ENCODE peak calls at places on chromosome 16, in seven cellular contexts. One of them, this sample, is unnamed.

GRCh38 chr16:10895053-10895946 is 18.3 kb downstream of the CIITA start:
- DNase-seq in neuronal stem cell: peak
- DNase-seq in H9: peak
- DNase-seq in mesenchymal stem cell: peak
- DNase-seq in IMR-90: peak
- DNase-seq in mesendoderm: peak
- DNase-seq in H1: peak
- DNase-seq in this sample: no peak

GRCh38 chr16:17784073-17784472 is 313.3 kb upstream of the XYLT1 start:
- DNase-seq in mesendoderm: peak
- DNase-seq in H1: no peak
- DNase-seq in H9: no peak
- DNase-seq in IMR-90: peak
- DNase-seq in neuronal stem cell: peak
- DNase-seq in mesenchymal stem cell: no peak
- DNase-seq in this sample: peak

GRCh38 chr16:1705688-1706385 is at the start of gene MAPK8IP3:
- DNase-seq in H9: peak
- DNase-seq in neuronal stem cell: peak
- DNase-seq in mesendoderm: peak
- DNase-seq in H1: peak
- DNase-seq in IMR-90: peak
- DNase-seq in mesenchymal stem cell: peak
- DNase-seq in this sample: peak

GRCh38 chr16:8370374-8371015 is 219.8 kb downstream of the TMEM114 start:
- DNase-seq in IMR-90: peak
- DNase-seq in mesendoderm: peak
- DNase-seq in H9: peak
- DNase-seq in neuronal stem cell: no peak
- DNase-seq in H1: peak
- DNase-seq in mesenchymal stem cell: no peak
- DNase-seq in this sample: peak

GRCh38 chr16:84013787-84014569 is 28.6 kb downstream of the SLC38A8 start:
- DNase-seq in H9: peak
- DNase-seq in IMR-90: peak
- DNase-seq in neuronal stem cell: peak
- DNase-seq in mesendoderm: peak
- DNase-seq in H1: peak
- DNase-seq in mesenchymal stem cell: peak
- DNase-seq in this sample: peak

GRCh38 chr16:69327585-69328310 is 2.6 kb downstream of the PDF start:
- DNase-seq in H1: no peak
- DNase-seq in H9: no peak
- DNase-seq in neuronal stem cell: no peak
- DNase-seq in mesenchymal stem cell: no peak
- DNase-seq in mesendoderm: no peak
- DNase-seq in IMR-90: no peak
- DNase-seq in this sample: no peak

GRCh38 chr16:87765776-87766484 is at the start of gene KLHDC4:
- DNase-seq in H1: peak
- DNase-seq in mesendoderm: peak
- DNase-seq in mesenchymal stem cell: peak
- DNase-seq in H9: peak
- DNase-seq in neuronal stem cell: peak
- DNase-seq in IMR-90: peak
- DNase-seq in this sample: peak

GRCh38 chr16:1712791-1713261 is 6.8 kb downstream of the MAPK8IP3 start:
- DNase-seq in mesenchymal stem cell: peak
- DNase-seq in H9: no peak
- DNase-seq in neuronal stem cell: no peak
- DNase-seq in H1: no peak
- DNase-seq in IMR-90: peak
- DNase-seq in mesendoderm: no peak
- DNase-seq in this sample: peak

GRCh38 chr16:72896719-72897118 is 151.2 kb downstream of the ZFHX3 start:
- DNase-seq in neuronal stem cell: no peak
- DNase-seq in IMR-90: no peak
- DNase-seq in mesendoderm: no peak
- DNase-seq in H1: no peak
- DNase-seq in mesenchymal stem cell: no peak
- DNase-seq in H9: no peak
- DNase-seq in this sample: no peak

GRCh38 chr16:62034236-62035114 is 1.8 kb downstream of the CDH8 start:
- DNase-seq in neuronal stem cell: peak
- DNase-seq in H9: peak
- DNase-seq in mesenchymal stem cell: no peak
- DNase-seq in mesendoderm: peak
- DNase-seq in IMR-90: no peak
- DNase-seq in H1: no peak
- DNase-seq in this sample: no peak

GRCh38 chr16:28168991-28169554 is 42.7 kb downstream of the XPO6 start:
- DNase-seq in neuronal stem cell: no peak
- DNase-seq in H1: no peak
- DNase-seq in mesendoderm: no peak
- DNase-seq in H9: no peak
- DNase-seq in IMR-90: no peak
- DNase-seq in mesenchymal stem cell: no peak
- DNase-seq in this sample: no peak

GRCh38 chr16:10728035-10728462 is 15.6 kb upstream of the NUBP1 start:
- DNase-seq in IMR-90: no peak
- DNase-seq in H1: no peak
- DNase-seq in mesenchymal stem cell: no peak
- DNase-seq in neuronal stem cell: no peak
- DNase-seq in mesendoderm: no peak
- DNase-seq in H9: no peak
- DNase-seq in this sample: no peak

GRCh38 chr16:9976641-9977040 is 205.6 kb downstream of the GRIN2A start:
- DNase-seq in H9: no peak
- DNase-seq in H1: no peak
- DNase-seq in neuronal stem cell: no peak
- DNase-seq in mesenchymal stem cell: no peak
- DNase-seq in mesendoderm: no peak
- DNase-seq in IMR-90: no peak
- DNase-seq in this sample: no peak

GRCh38 chr16:22726868-22727267 is 87.1 kb upstream of the HS3ST2 start:
- DNase-seq in IMR-90: no peak
- DNase-seq in mesendoderm: no peak
- DNase-seq in neuronal stem cell: no peak
- DNase-seq in mesenchymal stem cell: no peak
- DNase-seq in H1: no peak
- DNase-seq in H9: no peak
- DNase-seq in this sample: no peak

GRCh38 chr16:88783391-88784073 is 1.5 kb downstream of the PIEZO1 start:
- DNase-seq in mesenchymal stem cell: peak
- DNase-seq in IMR-90: peak
- DNase-seq in mesendoderm: no peak
- DNase-seq in H1: no peak
- DNase-seq in neuronal stem cell: no peak
- DNase-seq in H9: no peak
- DNase-seq in this sample: no peak

GRCh38 chr16:50547944-50548658 is at the start of gene NKD1:
- DNase-seq in mesendoderm: peak
- DNase-seq in mesenchymal stem cell: peak
- DNase-seq in IMR-90: peak
- DNase-seq in neuronal stem cell: peak
- DNase-seq in H9: peak
- DNase-seq in H1: no peak
- DNase-seq in this sample: peak

GRCh38 chr16:35391328-35391727 is 1931.9 kb downstream of the TP53TG3F start:
- DNase-seq in H9: peak
- DNase-seq in neuronal stem cell: no peak
- DNase-seq in IMR-90: peak
- DNase-seq in mesendoderm: peak
- DNase-seq in mesenchymal stem cell: peak
- DNase-seq in H1: no peak
- DNase-seq in this sample: peak
- H4K8ac ChIP-seq in H9: no peak
- H4K8ac ChIP-seq in neuronal stem cell: no peak
- H4K8ac ChIP-seq in IMR-90: no peak
- H4K8ac ChIP-seq in mesendoderm: no peak
- H4K8ac ChIP-seq in mesenchymal stem cell: no peak
- H4K8ac ChIP-seq in H1: no peak
- H4K8ac ChIP-seq in this sample: no peak

DNA sequence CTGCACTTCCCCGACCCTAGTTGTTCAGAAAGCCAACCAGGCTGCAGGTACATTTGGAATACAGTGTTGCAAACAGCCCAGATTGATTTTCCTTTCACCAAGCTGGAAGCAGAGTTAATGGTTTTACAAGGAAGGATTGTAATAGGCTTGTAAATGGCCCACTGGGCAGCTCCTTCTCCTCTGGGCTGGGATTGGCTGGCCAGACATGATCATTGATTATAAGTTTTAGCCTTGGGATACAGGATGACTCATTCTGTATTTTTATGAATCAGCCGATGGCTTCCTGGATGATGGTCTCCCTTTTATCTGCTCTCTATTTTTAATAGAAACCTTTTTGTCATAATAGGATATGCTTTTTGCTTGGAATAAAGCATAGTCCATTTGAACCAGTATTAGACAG is 2.6 kb downstream of the VAT1L start:
- DNase-seq in H9: no peak
- DNase-seq in IMR-90: peak
- DNase-seq in neuronal stem cell: no peak
- DNase-seq in H1: no peak
- DNase-seq in mesendoderm: no peak
- DNase-seq in mesenchymal stem cell: no peak
- DNase-seq in this sample: no peak
- H3K4ac ChIP-seq in H9: no peak
- H3K4ac ChIP-seq in IMR-90: no peak
- H3K4ac ChIP-seq in neuronal stem cell: no peak
- H3K4ac ChIP-seq in H1: no peak
- H3K4ac ChIP-seq in mesendoderm: no peak
- H3K4ac ChIP-seq in mesenchymal stem cell: no peak
- H3K4ac ChIP-seq in this sample: no peak

GRCh38 chr16:12728471-12728870 is 75.2 kb downstream of the CPPED1 start:
- DNase-seq in mesenchymal stem cell: no peak
- DNase-seq in IMR-90: no peak
- DNase-seq in mesendoderm: peak
- DNase-seq in H9: no peak
- DNase-seq in H1: no peak
- DNase-seq in neuronal stem cell: no peak
- DNase-seq in this sample: no peak
- H4K8ac ChIP-seq in mesenchymal stem cell: no peak
- H4K8ac ChIP-seq in IMR-90: no peak
- H4K8ac ChIP-seq in mesendoderm: no peak
- H4K8ac ChIP-seq in H9: no peak
- H4K8ac ChIP-seq in H1: no peak
- H4K8ac ChIP-seq in neuronal stem cell: no peak
- H4K8ac ChIP-seq in this sample: no peak

GRCh38 chr16:3836641-3837040 is 43.9 kb downstream of the CREBBP start:
- DNase-seq in H1: no peak
- DNase-seq in H9: no peak
- DNase-seq in mesenchymal stem cell: peak
- DNase-seq in mesendoderm: no peak
- DNase-seq in IMR-90: peak
- DNase-seq in neuronal stem cell: no peak
- DNase-seq in this sample: peak
- H3K4ac ChIP-seq in H1: no peak
- H3K4ac ChIP-seq in H9: no peak
- H3K4ac ChIP-seq in mesenchymal stem cell: no peak
- H3K4ac ChIP-seq in mesendoderm: no peak
- H3K4ac ChIP-seq in IMR-90: no peak
- H3K4ac ChIP-seq in neuronal stem cell: no peak
- H3K4ac ChIP-seq in this sample: no peak

GRCh38 chr16:57256601-57257395 is 11.7 kb downstream of the ARL2BP start:
- DNase-seq in H9: no peak
- DNase-seq in mesenchymal stem cell: no peak
- DNase-seq in mesendoderm: peak
- DNase-seq in IMR-90: no peak
- DNase-seq in H1: no peak
- DNase-seq in neuronal stem cell: no peak
- DNase-seq in this sample: no peak
- H4K8ac ChIP-seq in H9: no peak
- H4K8ac ChIP-seq in mesenchymal stem cell: no peak
- H4K8ac ChIP-seq in mesendoderm: no peak
- H4K8ac ChIP-seq in IMR-90: no peak
- H4K8ac ChIP-seq in H1: no peak
- H4K8ac ChIP-seq in neuronal stem cell: peak
- H4K8ac ChIP-seq in this sample: no peak

GRCh38 chr16:12124742-12125141 is 148.2 kb downstream of the SNX29 start:
- DNase-seq in IMR-90: no peak
- DNase-seq in neuronal stem cell: no peak
- DNase-seq in mesendoderm: no peak
- DNase-seq in mesenchymal stem cell: no peak
- DNase-seq in H9: no peak
- DNase-seq in H1: no peak
- DNase-seq in this sample: no peak
- H3K4ac ChIP-seq in IMR-90: no peak
- H3K4ac ChIP-seq in neuronal stem cell: no peak
- H3K4ac ChIP-seq in mesendoderm: no peak
- H3K4ac ChIP-seq in mesenchymal stem cell: no peak
- H3K4ac ChIP-seq in H9: no peak
- H3K4ac ChIP-seq in H1: no peak
- H3K4ac ChIP-seq in this sample: no peak

DNA sequence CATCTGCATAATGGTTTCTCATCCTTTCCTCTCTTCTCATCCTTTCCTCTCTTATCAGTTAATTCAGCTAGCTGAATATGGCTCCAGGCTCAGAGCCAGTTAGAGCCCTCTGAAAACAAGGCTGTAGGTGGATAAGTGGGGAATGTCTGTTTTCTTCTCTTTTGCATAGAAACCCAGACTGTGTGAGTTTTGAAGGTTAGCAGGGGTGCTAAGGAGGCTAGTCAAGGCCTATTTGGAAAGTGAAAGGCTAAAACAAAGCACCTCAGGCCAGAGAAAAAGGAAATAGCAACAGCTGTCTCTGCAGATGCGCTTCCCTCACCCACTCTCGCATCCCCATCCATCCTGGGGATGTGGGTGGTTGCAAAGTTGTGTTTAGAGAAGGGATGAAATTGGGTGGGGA is 421.0 kb downstream of the SHISA9 start:
- DNase-seq in mesendoderm: peak
- DNase-seq in neuronal stem cell: no peak
- DNase-seq in H1: no peak
- DNase-seq in H9: no peak
- DNase-seq in mesenchymal stem cell: no peak
- DNase-seq in IMR-90: no peak
- DNase-seq in this sample: no peak
- H4K8ac ChIP-seq in mesendoderm: no peak
- H4K8ac ChIP-seq in neuronal stem cell: no peak
- H4K8ac ChIP-seq in H1: no peak
- H4K8ac ChIP-seq in H9: no peak
- H4K8ac ChIP-seq in mesenchymal stem cell: no peak
- H4K8ac ChIP-seq in IMR-90: no peak
- H4K8ac ChIP-seq in this sample: no peak

This sample was measured in trophoblast cell.